ENCODE peak calls at places on chromosomes 11 and 22, in nine cellular contexts. I, E, F, N, S, H, Q, O and B are unnamed samples.

GRCh38 chr11:70471254-70471653 is 72.9 kb downstream of the CTTN start:
- DNase-seq in S (peak; percentile 29), O (no peak), H (peak; percentile 81), Q (peak; percentile 29), E (no peak), F (peak; percentile 47), I (peak; percentile 75), N (no peak), B (no peak)

GRCh38 chr11:92222701-92223100 is 1.9 kb upstream of the FAT3 start:
- DNase-seq in Q (no peak), H (no peak), F (no peak), E (no peak), S (no peak), N (no peak), I (no peak), O (no peak), B (no peak)

GRCh38 chr11:13110929-13111812 is 102.1 kb downstream of the RASSF10 start:
- DNase-seq in H (peak; percentile 95), F (no peak), S (no peak), N (no peak), I (no peak), E (no peak), O (no peak), Q (peak; percentile 99), B (no peak)

GRCh38 chr22:25395468-25395867 is 169.0 kb upstream of the GRK3 start:
- DNase-seq in I (no peak), O (no peak), E (no peak), F (no peak), H (peak; percentile 47), Q (no peak), N (no peak), S (no peak), B (no peak)

GRCh38 chr11:77191429-77191822 is 63.4 kb downstream of the MYO7A start:
- DNase-seq in S (no peak), E (peak; percentile 54), F (no peak), Q (no peak), O (no peak), I (no peak), N (no peak), H (no peak), B (no peak)

GRCh38 chr11:1767399-1768140 is 3.8 kb upstream of the CTSD start:
- DNase-seq in F (peak; percentile 69), H (no peak), Q (no peak), N (no peak), O (no peak), I (no peak), S (no peak), E (no peak), B (no peak)

GRCh38 chr11:111001091-111001430 is 244.5 kb upstream of the POU2AF2 start:
- DNase-seq in E (no peak), S (no peak), O (no peak), N (no peak), F (no peak), H (no peak), I (no peak), Q (no peak), B (no peak)

GRCh38 chr11:43992834-43993637 is 50.6 kb downstream of the C11orf96 start:
- DNase-seq in O (no peak), Q (no peak), E (no peak), F (peak; percentile 2), H (no peak), I (no peak), N (no peak), S (no peak), B (no peak)

GRCh38 chr22:30453731-30454510 is 17.9 kb downstream of the SEC14L3 start:
- DNase-seq in E (peak; percentile 69), S (no peak), Q (no peak), F (no peak), I (no peak), O (no peak), H (no peak), N (no peak), B (no peak)

GRCh38 chr11:47616726-47617416 is 22.7 kb upstream of the C1QTNF4 start:
- DNase-seq in O (no peak), H (peak; percentile 73), Q (peak; percentile 76), F (no peak), S (no peak), N (peak; percentile 34), I (peak; percentile 45), E (no peak), B (no peak)

GRCh38 chr11:47551086-47551485 is 1.8 kb downstream of the CELF1 start:
- DNase-seq in N (no peak), H (no peak), O (no peak), F (no peak), I (no peak), S (peak; percentile 42), E (no peak), Q (peak; percentile 47), B (no peak)

GRCh38 chr22:17964647-17965046 is 59.7 kb downstream of the MICAL3 start:
- DNase-seq in E (no peak), O (no peak), N (no peak), I (no peak), Q (peak; percentile 14), S (no peak), F (peak; percentile 76), H (no peak), B (no peak)

GRCh38 chr11:69376155-69377028 is 82.4 kb downstream of the MYEOV start:
- DNase-seq in N (no peak), S (no peak), Q (no peak), E (no peak), I (no peak), H (no peak), O (no peak), F (no peak), B (no peak)

GRCh38 chr22:25700996-25701815 is 40.8 kb upstream of the MYO18B start:
- DNase-seq in Q (no peak), I (no peak), H (no peak), E (no peak), O (no peak), F (no peak), S (no peak), N (no peak), B (no peak)

GRCh38 chr22:38751422-38752346 is 4.1 kb downstream of the SUN2 start:
- DNase-seq in F (peak; percentile 95), N (no peak), Q (peak; percentile 37), E (no peak), I (no peak), H (no peak), O (no peak), S (no peak), B (peak; percentile 37)

GRCh38 chr22:37326726-37327125 is 44.4 kb downstream of the CYTH4 start:
- DNase-seq in H (no peak), F (no peak), N (no peak), E (no peak), I (no peak), S (no peak), O (no peak), Q (no peak), B (no peak)

GRCh38 chr11:13114566-13115465 is 105.7 kb downstream of the RASSF10 start:
- DNase-seq in I (peak; percentile 90), Q (peak; percentile 77), O (no peak), N (no peak), S (no peak), E (peak; percentile 95), F (no peak), H (peak; percentile 83), B (no peak)

GRCh38 chr22:42697542-42698013 is 23.1 kb downstream of the A4GALT start:
- DNase-seq in E (no peak), H (peak; percentile 89), S (peak; percentile 78), Q (peak; percentile 88), I (no peak), N (no peak), O (no peak), F (no peak), B (no peak)

GRCh38 chr11:12043959-12044772 is 35.7 kb upstream of the DKK3 start:
- DNase-seq in F (no peak), E (peak; percentile 60), H (peak; percentile 95), S (peak; percentile 90), I (peak; percentile 79), O (peak; percentile 99), N (peak; percentile 94), Q (peak; percentile 98), B (no peak)

GRCh38 chr11:116179346-116179850 is 593.4 kb downstream of the BUD13 start:
- DNase-seq in S (no peak), F (no peak), O (no peak), H (peak; percentile 39), I (no peak), N (no peak), E (no peak), Q (no peak), B (no peak)

GRCh38 chr11:34850339-34850738 is 65.8 kb downstream of the APIP start:
- DNase-seq in E (no peak), F (no peak), I (no peak), H (no peak), Q (no peak), O (no peak), S (peak; percentile 60), N (no peak), B (no peak)

GRCh38 chr11:11513438-11513837 is 108.4 kb downstream of the GALNT18 start:
- DNase-seq in Q (no peak), O (no peak), H (no peak), F (no peak), N (no peak), S (peak; percentile 3), I (no peak), E (no peak), B (no peak)

GRCh38 chr22:42877597-42878340 is 20.7 kb upstream of the ARFGAP3 start:
- DNase-seq in S (no peak), Q (no peak), N (no peak), I (no peak), O (no peak), F (no peak), H (no peak), E (no peak), B (no peak)

GRCh38 chr11:96145163-96145585 is 197.8 kb downstream of the MAML2 start:
- DNase-seq in E (no peak), S (peak; percentile 26), I (no peak), O (no peak), Q (no peak), F (no peak), N (no peak), H (no peak), B (no peak)

GRCh38 chr11:57458060-57458409 is 2.3 kb upstream of the RTN4RL2 start:
- DNase-seq in S (peak; percentile 39), Q (no peak), O (no peak), F (no peak), E (peak; percentile 10), N (no peak), H (peak; percentile 59), I (peak; percentile 70), B (no peak)

GRCh38 chr11:75261474-75261847 is 20.9 kb downstream of the TPBGL start:
- DNase-seq in E (no peak), H (no peak), S (no peak), N (no peak), I (peak; percentile 25), O (no peak), F (peak; percentile 82), Q (no peak), B (no peak)

GRCh38 chr11:19727246-19727645 is 14.6 kb downstream of the NAV2 start:
- DNase-seq in Q (no peak), O (no peak), E (no peak), N (no peak), I (no peak), H (peak; percentile 24), S (no peak), F (no peak), B (no peak)

GRCh38 chr11:108576523-108576922 is 17.0 kb downstream of the EXPH5 start:
- DNase-seq in S (no peak), O (no peak), I (no peak), H (no peak), F (no peak), E (no peak), N (no peak), Q (no peak), B (no peak)

GRCh38 chr22:26617251-26618199 is at the start of gene CRYBB1:
- DNase-seq in I (no peak), S (no peak), H (no peak), N (no peak), F (peak; percentile 77), O (no peak), Q (no peak), E (no peak), B (no peak)

GRCh38 chr11:25159341-25159740 is 662.5 kb downstream of the LUZP2 start:
- DNase-seq in F (no peak), H (no peak), I (no peak), S (no peak), Q (no peak), O (no peak), E (no peak), N (no peak), B (no peak)

GRCh38 chr11:117023178-117023577 is 75.0 kb downstream of the SIK3 start:
- DNase-seq in Q (no peak), F (no peak), E (no peak), H (no peak), S (no peak), O (no peak), N (no peak), I (no peak), B (no peak)